ENCODE peak calls at places on chromosome 21, in six cellular contexts. One of them, this sample, is unnamed.
A peak's percentile ranks its signal among the peaks of the same experiment; 100 is the strongest.

GRCh38 chr21:37936010-37936785 is 19.9 kb upstream of the KCNJ6 start:
- DNase-seq in activated T-cell treated with anti-CD3 and anti-CD28 coated beads for 1 hour: no peak
- DNase-seq in Ammon's horn: no peak
- DNase-seq in NCI-H1105 treated with DMSO at 0.1 percent for 48 hours: no peak
- DNase-seq in HS-27A: no peak
- DNase-seq in HT1080: peak; percentile 15
- DNase-seq in this sample: no peak

GRCh38 chr21:36209626-36210171 is 53.1 kb downstream of the DOP1B start:
- DNase-seq in HS-27A: no peak
- DNase-seq in Ammon's horn: peak; percentile 30
- DNase-seq in HT1080: peak; percentile 74
- DNase-seq in activated T-cell treated with anti-CD3 and anti-CD28 coated beads for 1 hour: peak; percentile 30
- DNase-seq in NCI-H1105 treated with DMSO at 0.1 percent for 48 hours: peak; percentile 29
- DNase-seq in this sample: peak; percentile 52

GRCh38 chr21:45224189-45224938 is 63.3 kb downstream of the POFUT2 start:
- DNase-seq in activated T-cell treated with anti-CD3 and anti-CD28 coated beads for 1 hour: peak; percentile 45
- DNase-seq in Ammon's horn: no peak
- DNase-seq in NCI-H1105 treated with DMSO at 0.1 percent for 48 hours: no peak
- DNase-seq in HT1080: no peak
- DNase-seq in HS-27A: no peak
- DNase-seq in this sample: no peak

GRCh38 chr21:32325706-32326105 is 27.1 kb downstream of the MRAP start:
- DNase-seq in HT1080: no peak
- DNase-seq in Ammon's horn: peak; percentile 73
- DNase-seq in HS-27A: no peak
- DNase-seq in NCI-H1105 treated with DMSO at 0.1 percent for 48 hours: no peak
- DNase-seq in activated T-cell treated with anti-CD3 and anti-CD28 coated beads for 1 hour: no peak
- DNase-seq in this sample: no peak

GRCh38 chr21:45304945-45305344 is 17.2 kb upstream of the POFUT2 start:
- DNase-seq in NCI-H1105 treated with DMSO at 0.1 percent for 48 hours: no peak
- DNase-seq in HT1080: no peak
- DNase-seq in HS-27A: no peak
- DNase-seq in activated T-cell treated with anti-CD3 and anti-CD28 coated beads for 1 hour: no peak
- DNase-seq in Ammon's horn: no peak
- DNase-seq in this sample: no peak

GRCh38 chr21:16551101-16551695 is 821.4 kb downstream of the USP25 start:
- DNase-seq in HS-27A: no peak
- DNase-seq in HT1080: peak; percentile 49
- DNase-seq in activated T-cell treated with anti-CD3 and anti-CD28 coated beads for 1 hour: no peak
- DNase-seq in Ammon's horn: no peak
- DNase-seq in NCI-H1105 treated with DMSO at 0.1 percent for 48 hours: no peak
- DNase-seq in this sample: peak; percentile 53

GRCh38 chr21:42144679-42145568 is 73.8 kb downstream of the UMODL1 start:
- DNase-seq in HS-27A: no peak
- DNase-seq in HT1080: no peak
- DNase-seq in NCI-H1105 treated with DMSO at 0.1 percent for 48 hours: no peak
- DNase-seq in activated T-cell treated with anti-CD3 and anti-CD28 coated beads for 1 hour: no peak
- DNase-seq in Ammon's horn: no peak
- DNase-seq in this sample: no peak

GRCh38 chr21:37536616-37537278 is 170.2 kb downstream of the DYRK1A start:
- DNase-seq in HS-27A: no peak
- DNase-seq in NCI-H1105 treated with DMSO at 0.1 percent for 48 hours: no peak
- DNase-seq in HT1080: peak; percentile 13
- DNase-seq in activated T-cell treated with anti-CD3 and anti-CD28 coated beads for 1 hour: no peak
- DNase-seq in Ammon's horn: no peak
- DNase-seq in this sample: no peak

GRCh38 chr21:38171723-38172344 is 85.0 kb upstream of the KCNJ15 start:
- DNase-seq in HT1080: peak; percentile 90
- DNase-seq in Ammon's horn: no peak
- DNase-seq in activated T-cell treated with anti-CD3 and anti-CD28 coated beads for 1 hour: no peak
- DNase-seq in NCI-H1105 treated with DMSO at 0.1 percent for 48 hours: no peak
- DNase-seq in HS-27A: peak; percentile 77
- DNase-seq in this sample: no peak

GRCh38 chr21:27648560-27648959 is 681.7 kb upstream of the ADAMTS5 start:
- DNase-seq in HT1080: peak; percentile 78
- DNase-seq in NCI-H1105 treated with DMSO at 0.1 percent for 48 hours: no peak
- DNase-seq in activated T-cell treated with anti-CD3 and anti-CD28 coated beads for 1 hour: no peak
- DNase-seq in Ammon's horn: no peak
- DNase-seq in HS-27A: peak; percentile 81
- DNase-seq in this sample: no peak

GRCh38 chr21:23936224-23936623 is 1671.1 kb downstream of the MRPL39 start:
- DNase-seq in HS-27A: no peak
- DNase-seq in activated T-cell treated with anti-CD3 and anti-CD28 coated beads for 1 hour: no peak
- DNase-seq in HT1080: peak; percentile 4
- DNase-seq in NCI-H1105 treated with DMSO at 0.1 percent for 48 hours: no peak
- DNase-seq in Ammon's horn: peak; percentile 49
- DNase-seq in this sample: no peak

GRCh38 chr21:33949516-33950424 is 34.2 kb upstream of the ATP5PO start:
- DNase-seq in activated T-cell treated with anti-CD3 and anti-CD28 coated beads for 1 hour: no peak
- DNase-seq in NCI-H1105 treated with DMSO at 0.1 percent for 48 hours: no peak
- DNase-seq in HS-27A: no peak
- DNase-seq in Ammon's horn: no peak
- DNase-seq in HT1080: no peak
- DNase-seq in this sample: no peak

GRCh38 chr21:32426592-32427051 is 14.1 kb downstream of the EVA1C start:
- DNase-seq in NCI-H1105 treated with DMSO at 0.1 percent for 48 hours: no peak
- DNase-seq in activated T-cell treated with anti-CD3 and anti-CD28 coated beads for 1 hour: no peak
- DNase-seq in HS-27A: peak; percentile 69
- DNase-seq in HT1080: peak; percentile 78
- DNase-seq in Ammon's horn: peak; percentile 73
- DNase-seq in this sample: no peak

GRCh38 chr21:29080454-29080930 is 7.0 kb upstream of the CCT8 start:
- DNase-seq in activated T-cell treated with anti-CD3 and anti-CD28 coated beads for 1 hour: no peak
- DNase-seq in HT1080: no peak
- DNase-seq in NCI-H1105 treated with DMSO at 0.1 percent for 48 hours: no peak
- DNase-seq in HS-27A: no peak
- DNase-seq in Ammon's horn: no peak
- DNase-seq in this sample: no peak

GRCh38 chr21:23664193-23664694 is 1943.0 kb downstream of the MRPL39 start:
- DNase-seq in NCI-H1105 treated with DMSO at 0.1 percent for 48 hours: no peak
- DNase-seq in HT1080: no peak
- DNase-seq in Ammon's horn: no peak
- DNase-seq in activated T-cell treated with anti-CD3 and anti-CD28 coated beads for 1 hour: no peak
- DNase-seq in HS-27A: no peak
- DNase-seq in this sample: no peak

GRCh38 chr21:44425307-44425894 is 29.9 kb upstream of the LRRC3 start:
- DNase-seq in HS-27A: no peak
- DNase-seq in HT1080: no peak
- DNase-seq in NCI-H1105 treated with DMSO at 0.1 percent for 48 hours: no peak
- DNase-seq in activated T-cell treated with anti-CD3 and anti-CD28 coated beads for 1 hour: no peak
- DNase-seq in Ammon's horn: no peak
- DNase-seq in this sample: no peak

GRCh38 chr21:40054403-40054802 is 187.2 kb downstream of the PCP4 start:
- DNase-seq in NCI-H1105 treated with DMSO at 0.1 percent for 48 hours: peak; percentile 100
- DNase-seq in Ammon's horn: no peak
- DNase-seq in activated T-cell treated with anti-CD3 and anti-CD28 coated beads for 1 hour: no peak
- DNase-seq in HS-27A: no peak
- DNase-seq in HT1080: no peak
- DNase-seq in this sample: peak; percentile 82

GRCh38 chr21:41079159-41079558 is 88.8 kb upstream of the BACE2 start:
- DNase-seq in NCI-H1105 treated with DMSO at 0.1 percent for 48 hours: no peak
- DNase-seq in HT1080: no peak
- DNase-seq in activated T-cell treated with anti-CD3 and anti-CD28 coated beads for 1 hour: no peak
- DNase-seq in Ammon's horn: no peak
- DNase-seq in HS-27A: no peak
- DNase-seq in this sample: no peak

GRCh38 chr21:46189959-46190490 is 5.8 kb upstream of the SPATC1L start:
- DNase-seq in HS-27A: no peak
- DNase-seq in Ammon's horn: no peak
- DNase-seq in NCI-H1105 treated with DMSO at 0.1 percent for 48 hours: no peak
- DNase-seq in activated T-cell treated with anti-CD3 and anti-CD28 coated beads for 1 hour: no peak
- DNase-seq in HT1080: no peak
- DNase-seq in this sample: no peak

GRCh38 chr21:24895885-24896734 is 711.2 kb downstream of the MRPL39 start:
- DNase-seq in NCI-H1105 treated with DMSO at 0.1 percent for 48 hours: peak; percentile 83
- DNase-seq in Ammon's horn: peak; percentile 4
- DNase-seq in HS-27A: peak; percentile 9
- DNase-seq in activated T-cell treated with anti-CD3 and anti-CD28 coated beads for 1 hour: no peak
- DNase-seq in HT1080: peak; percentile 34
- DNase-seq in this sample: no peak

GRCh38 chr21:33881689-33882440 is 33.7 kb downstream of the ATP5PO start:
- DNase-seq in activated T-cell treated with anti-CD3 and anti-CD28 coated beads for 1 hour: no peak
- DNase-seq in NCI-H1105 treated with DMSO at 0.1 percent for 48 hours: no peak
- DNase-seq in HS-27A: no peak
- DNase-seq in Ammon's horn: no peak
- DNase-seq in HT1080: no peak
- DNase-seq in this sample: no peak

GRCh38 chr21:39022901-39023693 is 160.2 kb downstream of the PSMG1 start:
- DNase-seq in NCI-H1105 treated with DMSO at 0.1 percent for 48 hours: no peak
- DNase-seq in HT1080: no peak
- DNase-seq in Ammon's horn: no peak
- DNase-seq in HS-27A: peak; percentile 63
- DNase-seq in activated T-cell treated with anti-CD3 and anti-CD28 coated beads for 1 hour: no peak
- DNase-seq in this sample: peak; percentile 56

GRCh38 chr21:44984792-44985440 is 45.1 kb downstream of the SLX9 start:
- DNase-seq in activated T-cell treated with anti-CD3 and anti-CD28 coated beads for 1 hour: no peak
- DNase-seq in HT1080: no peak
- DNase-seq in HS-27A: no peak
- DNase-seq in Ammon's horn: no peak
- DNase-seq in NCI-H1105 treated with DMSO at 0.1 percent for 48 hours: no peak
- DNase-seq in this sample: no peak

GRCh38 chr21:46295996-46296752 is 10.0 kb downstream of the YBEY start:
- DNase-seq in activated T-cell treated with anti-CD3 and anti-CD28 coated beads for 1 hour: peak; percentile 24
- DNase-seq in Ammon's horn: peak; percentile 36
- DNase-seq in NCI-H1105 treated with DMSO at 0.1 percent for 48 hours: no peak
- DNase-seq in HT1080: no peak
- DNase-seq in HS-27A: no peak
- DNase-seq in this sample: no peak